ENCODE peak calls at places on chromosome 11, in nine cellular contexts. One of them, this sample, is unnamed.

GRCh38 chr11:36132940-36133339 is 156.3 kb downstream of the COMMD9 start:
- DNase-seq in HCT116: no peak
- DNase-seq in neuronal stem cell: no peak
- DNase-seq in neural progenitor cell: no peak
- DNase-seq in trophoblast cell: no peak
- DNase-seq in SK-N-SH: no peak
- DNase-seq in IMR-90: peak; percentile 41
- DNase-seq in mesenchymal stem cell: no peak
- DNase-seq in GM23248: no peak
- DNase-seq in this sample: no peak

GRCh38 chr11:3051435-3052108 is 5.7 kb downstream of the CARS1 start:
- DNase-seq in HCT116: no peak
- DNase-seq in neuronal stem cell: no peak
- DNase-seq in neural progenitor cell: no peak
- DNase-seq in trophoblast cell: no peak
- DNase-seq in SK-N-SH: no peak
- DNase-seq in IMR-90: no peak
- DNase-seq in mesenchymal stem cell: no peak
- DNase-seq in GM23248: no peak
- DNase-seq in this sample: no peak

GRCh38 chr11:96275807-96276594 is 67.0 kb downstream of the MAML2 start:
- DNase-seq in HCT116: no peak
- DNase-seq in neuronal stem cell: no peak
- DNase-seq in neural progenitor cell: no peak
- DNase-seq in trophoblast cell: peak; percentile 90
- DNase-seq in SK-N-SH: no peak
- DNase-seq in IMR-90: peak; percentile 59
- DNase-seq in mesenchymal stem cell: peak; percentile 65
- DNase-seq in GM23248: peak; percentile 25
- DNase-seq in this sample: no peak

GRCh38 chr11:90805172-90805571 is 582.3 kb upstream of the CHORDC1 start:
- DNase-seq in HCT116: no peak
- DNase-seq in neuronal stem cell: no peak
- DNase-seq in neural progenitor cell: no peak
- DNase-seq in trophoblast cell: peak; percentile 58
- DNase-seq in SK-N-SH: no peak
- DNase-seq in IMR-90: no peak
- DNase-seq in mesenchymal stem cell: no peak
- DNase-seq in GM23248: no peak
- DNase-seq in this sample: no peak

GRCh38 chr11:58771458-58771855 is 39.7 kb upstream of the GLYAT start:
- DNase-seq in HCT116: no peak
- DNase-seq in neuronal stem cell: no peak
- DNase-seq in neural progenitor cell: no peak
- DNase-seq in trophoblast cell: peak; percentile 24
- DNase-seq in SK-N-SH: no peak
- DNase-seq in IMR-90: no peak
- DNase-seq in mesenchymal stem cell: no peak
- DNase-seq in GM23248: peak; percentile 29
- DNase-seq in this sample: no peak

GRCh38 chr11:128759597-128759996 is 65.7 kb downstream of the FLI1 start:
- DNase-seq in HCT116: no peak
- DNase-seq in neuronal stem cell: no peak
- DNase-seq in neural progenitor cell: no peak
- DNase-seq in trophoblast cell: peak; percentile 11
- DNase-seq in SK-N-SH: no peak
- DNase-seq in IMR-90: peak; percentile 90
- DNase-seq in mesenchymal stem cell: peak; percentile 54
- DNase-seq in GM23248: peak; percentile 82
- DNase-seq in this sample: peak; percentile 88

GRCh38 chr11:70660059-70660888 is 261.9 kb downstream of the CTTN start:
- DNase-seq in HCT116: no peak
- DNase-seq in neuronal stem cell: no peak
- DNase-seq in neural progenitor cell: no peak
- DNase-seq in trophoblast cell: no peak
- DNase-seq in SK-N-SH: no peak
- DNase-seq in IMR-90: no peak
- DNase-seq in mesenchymal stem cell: no peak
- DNase-seq in GM23248: no peak
- DNase-seq in this sample: peak; percentile 52

GRCh38 chr11:64802370-64803162 is 448 bp downstream of the MAP4K2 start:
- DNase-seq in HCT116: no peak
- DNase-seq in neuronal stem cell: peak; percentile 37
- DNase-seq in neural progenitor cell: no peak
- DNase-seq in trophoblast cell: peak; percentile 26
- DNase-seq in SK-N-SH: peak; percentile 61
- DNase-seq in IMR-90: no peak
- DNase-seq in mesenchymal stem cell: peak; percentile 2
- DNase-seq in GM23248: no peak
- DNase-seq in this sample: peak; percentile 87

GRCh38 chr11:35615911-35616900 is 2.1 kb upstream of the FJX1 start:
- DNase-seq in HCT116: no peak
- DNase-seq in neuronal stem cell: peak; percentile 39
- DNase-seq in neural progenitor cell: peak; percentile 70
- DNase-seq in trophoblast cell: peak; percentile 77
- DNase-seq in SK-N-SH: peak; percentile 52
- DNase-seq in IMR-90: peak; percentile 74
- DNase-seq in mesenchymal stem cell: peak; percentile 86
- DNase-seq in GM23248: peak; percentile 81
- DNase-seq in this sample: peak; percentile 85

GRCh38 chr11:72343159-72343756 is 91.1 kb downstream of the CLPB start:
- DNase-seq in HCT116: no peak
- DNase-seq in neuronal stem cell: no peak
- DNase-seq in neural progenitor cell: no peak
- DNase-seq in trophoblast cell: no peak
- DNase-seq in SK-N-SH: no peak
- DNase-seq in IMR-90: no peak
- DNase-seq in mesenchymal stem cell: no peak
- DNase-seq in GM23248: no peak
- DNase-seq in this sample: no peak
- H3K4me2 ChIP-seq in HCT116: no peak overlapping the region
- H3K4me2 ChIP-seq in neuronal stem cell: no peak overlapping the region
- H3K4me2 ChIP-seq in neural progenitor cell: no peak overlapping the region
- H3K4me2 ChIP-seq in trophoblast cell: no peak overlapping the region
- H3K4me2 ChIP-seq in SK-N-SH: no peak overlapping the region
- H3K4me2 ChIP-seq in IMR-90: no peak overlapping the region
- H3K4me2 ChIP-seq in mesenchymal stem cell: no peak overlapping the region
- H3K4me2 ChIP-seq in GM23248: no peak overlapping the region
- H3K4me2 ChIP-seq in this sample: no peak overlapping the region

GRCh38 chr11:7994581-7995278 is 7.6 kb downstream of the EIF3F start:
- DNase-seq in HCT116: no peak
- DNase-seq in neuronal stem cell: no peak
- DNase-seq in neural progenitor cell: no peak
- DNase-seq in trophoblast cell: no peak
- DNase-seq in SK-N-SH: no peak
- DNase-seq in IMR-90: no peak
- DNase-seq in mesenchymal stem cell: no peak
- DNase-seq in GM23248: no peak
- DNase-seq in this sample: no peak
- H3K36me3 ChIP-seq in HCT116: peaks cover 71% of the 10 kb centered on the region
- H3K36me3 ChIP-seq in neuronal stem cell: peaks cover 45% of the 10 kb centered on the region
- H3K36me3 ChIP-seq in neural progenitor cell: peaks cover 17% of the 10 kb centered on the region
- H3K36me3 ChIP-seq in trophoblast cell: peaks cover 54% of the 10 kb centered on the region
- H3K36me3 ChIP-seq in SK-N-SH: peaks cover 63% of the 10 kb centered on the region
- H3K36me3 ChIP-seq in IMR-90: peaks cover 48% of the 10 kb centered on the region
- H3K36me3 ChIP-seq in mesenchymal stem cell: peaks cover 44% of the 10 kb centered on the region
- H3K36me3 ChIP-seq in GM23248: peaks cover 83% of the 10 kb centered on the region
- H3K36me3 ChIP-seq in this sample: peaks cover 75% of the 10 kb centered on the region

DNA sequence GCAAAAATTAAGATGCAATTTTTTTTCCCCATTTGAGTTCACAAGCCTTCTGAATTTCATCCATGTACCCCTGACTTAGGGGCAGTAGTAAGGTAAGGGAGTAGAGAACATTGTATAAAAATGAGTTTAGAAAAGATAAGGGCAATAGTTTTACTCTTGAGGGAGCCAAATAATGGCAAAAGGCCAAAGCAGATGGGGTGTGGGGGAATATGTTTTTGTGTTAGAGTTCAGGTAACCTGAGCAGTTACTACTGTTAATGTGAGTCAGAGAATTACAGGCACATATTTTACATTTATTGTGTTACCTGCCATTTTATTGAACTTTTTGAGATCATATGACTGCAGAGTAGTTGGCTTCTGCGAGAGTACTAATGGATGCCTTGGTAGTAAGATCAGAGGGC is 3.1 kb downstream of the EED start:
- DNase-seq in HCT116: no peak
- DNase-seq in neuronal stem cell: no peak
- DNase-seq in neural progenitor cell: no peak
- DNase-seq in trophoblast cell: no peak
- DNase-seq in SK-N-SH: no peak
- DNase-seq in IMR-90: no peak
- DNase-seq in mesenchymal stem cell: no peak
- DNase-seq in GM23248: no peak
- DNase-seq in this sample: no peak
- H3K4me2 ChIP-seq in HCT116: peak overlapping the region; percentile 5
- H3K4me2 ChIP-seq in neuronal stem cell: no peak overlapping the region
- H3K4me2 ChIP-seq in neural progenitor cell: peak overlapping the region; percentile 93
- H3K4me2 ChIP-seq in trophoblast cell: no peak overlapping the region
- H3K4me2 ChIP-seq in SK-N-SH: no peak overlapping the region
- H3K4me2 ChIP-seq in IMR-90: no peak overlapping the region
- H3K4me2 ChIP-seq in mesenchymal stem cell: no peak overlapping the region
- H3K4me2 ChIP-seq in GM23248: peak overlapping the region; percentile 84
- H3K4me2 ChIP-seq in this sample: no peak overlapping the region

GRCh38 chr11:68809506-68809905 is 32.2 kb downstream of the CPT1A start:
- DNase-seq in HCT116: no peak
- DNase-seq in neuronal stem cell: no peak
- DNase-seq in neural progenitor cell: no peak
- DNase-seq in trophoblast cell: no peak
- DNase-seq in SK-N-SH: no peak
- DNase-seq in IMR-90: no peak
- DNase-seq in mesenchymal stem cell: no peak
- DNase-seq in GM23248: no peak
- DNase-seq in this sample: no peak
- H3K36me3 ChIP-seq in HCT116: peaks cover 3% of the 10 kb centered on the region
- H3K36me3 ChIP-seq in neuronal stem cell: no peaks in the 10 kb centered on the region
- H3K36me3 ChIP-seq in neural progenitor cell: no peaks in the 10 kb centered on the region
- H3K36me3 ChIP-seq in trophoblast cell: no peaks in the 10 kb centered on the region
- H3K36me3 ChIP-seq in SK-N-SH: peaks cover 41% of the 10 kb centered on the region
- H3K36me3 ChIP-seq in IMR-90: peaks cover 40% of the 10 kb centered on the region
- H3K36me3 ChIP-seq in mesenchymal stem cell: peaks cover 42% of the 10 kb centered on the region
- H3K36me3 ChIP-seq in GM23248: peaks cover under 1% of the 10 kb centered on the region
- H3K36me3 ChIP-seq in this sample: peaks cover 42% of the 10 kb centered on the region

GRCh38 chr11:111355956-111356659 is 23.0 kb downstream of the POU2AF1 start:
- DNase-seq in HCT116: no peak
- DNase-seq in neuronal stem cell: no peak
- DNase-seq in neural progenitor cell: no peak
- DNase-seq in trophoblast cell: no peak
- DNase-seq in SK-N-SH: no peak
- DNase-seq in IMR-90: no peak
- DNase-seq in mesenchymal stem cell: no peak
- DNase-seq in GM23248: no peak
- DNase-seq in this sample: no peak

GRCh38 chr11:111356660-111357048 is 22.4 kb downstream of the POU2AF1 start:
- DNase-seq in HCT116: no peak
- DNase-seq in neuronal stem cell: no peak
- DNase-seq in neural progenitor cell: no peak
- DNase-seq in trophoblast cell: no peak
- DNase-seq in SK-N-SH: no peak
- DNase-seq in IMR-90: no peak
- DNase-seq in mesenchymal stem cell: no peak
- DNase-seq in GM23248: no peak
- DNase-seq in this sample: no peak

GRCh38 chr11:111354601-111354891 is 24.5 kb downstream of the POU2AF1 start:
- DNase-seq in HCT116: no peak
- DNase-seq in neuronal stem cell: no peak
- DNase-seq in neural progenitor cell: no peak
- DNase-seq in trophoblast cell: no peak
- DNase-seq in SK-N-SH: no peak
- DNase-seq in IMR-90: no peak
- DNase-seq in mesenchymal stem cell: no peak
- DNase-seq in GM23248: no peak
- DNase-seq in this sample: no peak

GRCh38 chr11:111353776-111354600 is 25.1 kb downstream of the POU2AF1 start:
- DNase-seq in HCT116: no peak
- DNase-seq in neuronal stem cell: no peak
- DNase-seq in neural progenitor cell: no peak
- DNase-seq in trophoblast cell: no peak
- DNase-seq in SK-N-SH: no peak
- DNase-seq in IMR-90: no peak
- DNase-seq in mesenchymal stem cell: no peak
- DNase-seq in GM23248: no peak
- DNase-seq in this sample: no peak

GRCh38 chr11:111355101-111355500 is 24.0 kb downstream of the POU2AF1 start:
- DNase-seq in HCT116: no peak
- DNase-seq in neuronal stem cell: no peak
- DNase-seq in neural progenitor cell: no peak
- DNase-seq in trophoblast cell: no peak
- DNase-seq in SK-N-SH: no peak
- DNase-seq in IMR-90: no peak
- DNase-seq in mesenchymal stem cell: no peak
- DNase-seq in GM23248: no peak
- DNase-seq in this sample: no peak
- H3K4me2 ChIP-seq in HCT116: no peak overlapping the region
- H3K4me2 ChIP-seq in neuronal stem cell: no peak overlapping the region
- H3K4me2 ChIP-seq in neural progenitor cell: no peak overlapping the region
- H3K4me2 ChIP-seq in trophoblast cell: no peak overlapping the region
- H3K4me2 ChIP-seq in SK-N-SH: no peak overlapping the region
- H3K4me2 ChIP-seq in IMR-90: no peak overlapping the region
- H3K4me2 ChIP-seq in mesenchymal stem cell: no peak overlapping the region
- H3K4me2 ChIP-seq in GM23248: no peak overlapping the region
- H3K4me2 ChIP-seq in this sample: no peak overlapping the region

GRCh38 chr11:119023741-119024140 is 5.2 kb downstream of the TRAPPC4 start:
- DNase-seq in HCT116: no peak
- DNase-seq in neuronal stem cell: no peak
- DNase-seq in neural progenitor cell: no peak
- DNase-seq in trophoblast cell: no peak
- DNase-seq in SK-N-SH: no peak
- DNase-seq in IMR-90: no peak
- DNase-seq in mesenchymal stem cell: peak; percentile 8
- DNase-seq in GM23248: no peak
- DNase-seq in this sample: no peak

GRCh38 chr11:119024430-119025098 is 6.0 kb downstream of the TRAPPC4 start:
- DNase-seq in HCT116: no peak
- DNase-seq in neuronal stem cell: no peak
- DNase-seq in neural progenitor cell: no peak
- DNase-seq in trophoblast cell: peak; percentile 42
- DNase-seq in SK-N-SH: no peak
- DNase-seq in IMR-90: no peak
- DNase-seq in mesenchymal stem cell: no peak
- DNase-seq in GM23248: no peak
- DNase-seq in this sample: no peak

GRCh38 chr11:119016216-119017009 is 1.7 kb downstream of the RPS25 start:
- DNase-seq in HCT116: no peak
- DNase-seq in neuronal stem cell: no peak
- DNase-seq in neural progenitor cell: no peak
- DNase-seq in trophoblast cell: no peak
- DNase-seq in SK-N-SH: no peak
- DNase-seq in IMR-90: no peak
- DNase-seq in mesenchymal stem cell: no peak
- DNase-seq in GM23248: no peak
- DNase-seq in this sample: no peak

GRCh38 chr11:119018074-119018938 is at the start of the genes RPS25 and TRAPPC4:
- DNase-seq in HCT116: peak; percentile 94
- DNase-seq in neuronal stem cell: peak; percentile 90
- DNase-seq in neural progenitor cell: peak; percentile 96
- DNase-seq in trophoblast cell: peak; percentile 99
- DNase-seq in SK-N-SH: peak; percentile 92
- DNase-seq in IMR-90: peak; percentile 95
- DNase-seq in mesenchymal stem cell: peak; percentile 97
- DNase-seq in GM23248: peak; percentile 99
- DNase-seq in this sample: peak; percentile 95

GRCh38 chr11:119019996-119020395 is 1.4 kb downstream of the TRAPPC4 start:
- DNase-seq in HCT116: no peak
- DNase-seq in neuronal stem cell: no peak
- DNase-seq in neural progenitor cell: no peak
- DNase-seq in trophoblast cell: no peak
- DNase-seq in SK-N-SH: no peak
- DNase-seq in IMR-90: no peak
- DNase-seq in mesenchymal stem cell: no peak
- DNase-seq in GM23248: no peak
- DNase-seq in this sample: no peak
- H3K36me3 ChIP-seq in HCT116: peaks cover 30% of the 10 kb centered on the region
- H3K36me3 ChIP-seq in neuronal stem cell: peaks cover 38% of the 10 kb centered on the region
- H3K36me3 ChIP-seq in neural progenitor cell: peaks cover 5% of the 10 kb centered on the region
- H3K36me3 ChIP-seq in trophoblast cell: peaks cover 33% of the 10 kb centered on the region
- H3K36me3 ChIP-seq in SK-N-SH: peaks cover 48% of the 10 kb centered on the region
- H3K36me3 ChIP-seq in IMR-90: peaks cover 37% of the 10 kb centered on the region
- H3K36me3 ChIP-seq in mesenchymal stem cell: peaks cover 41% of the 10 kb centered on the region
- H3K36me3 ChIP-seq in GM23248: peaks cover 26% of the 10 kb centered on the region
- H3K36me3 ChIP-seq in this sample: peaks cover 51% of the 10 kb centered on the region